ENCODE peak calls at places on chromosome 17, in four cellular contexts. E is A549, F is transverse colon, Z is adrenal gland. N is an unnamed sample.
A peak's percentile ranks its signal among the peaks of the same experiment; 100 is the strongest.

GRCh38 chr17:81488276-81488860 is 24.2 kb downstream of the ACTG1 start:
- DNase-seq in E (no peak), F (no peak), Z (no peak), N (no peak)

GRCh38 chr17:75927286-75927922 is 13.4 kb downstream of the FBF1 start:
- DNase-seq in E (peak; percentile 80), F (peak; percentile 27), Z (no peak), N (no peak)

GRCh38 chr17:7707446-7707845 is 2.4 kb downstream of the EFNB3 start:
- DNase-seq in E (no peak), F (no peak), Z (no peak), N (no peak)

GRCh38 chr17:48134912-48135480 is 27.4 kb downstream of the SNX11 start:
- DNase-seq in E (no peak), F (no peak), Z (no peak), N (no peak)

GRCh38 chr17:6243186-6243585 is 173.0 kb downstream of the WSCD1 start:
- DNase-seq in E (no peak), F (no peak), Z (no peak), N (no peak)

GRCh38 chr17:82709024-82709675 is 7.4 kb upstream of the FN3KRP start:
- DNase-seq in E (peak; percentile 44), F (no peak), Z (no peak), N (no peak)

GRCh38 chr17:32673964-32674363 is 187.2 kb downstream of the CDK5R1 start:
- DNase-seq in E (no peak), F (no peak), Z (no peak), N (no peak)

GRCh38 chr17:77609553-77610517 is 348.7 kb upstream of the TNRC6C start:
- DNase-seq in E (no peak), F (peak; percentile 20), Z (peak; percentile 30), N (no peak)

GRCh38 chr17:64004218-64004770 is 6.1 kb downstream of the PRR29 start:
- DNase-seq in E (no peak), F (no peak), Z (peak; percentile 6), N (peak; percentile 22)

GRCh38 chr17:68169840-68170239 is 78.0 kb upstream of the AMZ2 start:
- DNase-seq in E (no peak), F (no peak), Z (no peak), N (no peak)

GRCh38 chr17:77353684-77354419 is 213.1 kb downstream of the SEC14L1 start:
- DNase-seq in E (no peak), F (no peak), Z (no peak), N (no peak)

GRCh38 chr17:82931696-82932060 is 91.9 kb upstream of the ZNF750 start:
- DNase-seq in E (no peak), F (peak; percentile 34), Z (peak; percentile 45), N (no peak)

GRCh38 chr17:65222216-65222738 is 85.1 kb downstream of the RGS9 start:
- DNase-seq in E (no peak), F (no peak), Z (no peak), N (no peak)

GRCh38 chr17:7825206-7825980 is 8.6 kb upstream of the KDM6B start:
- DNase-seq in E (peak; percentile 67), F (no peak), Z (peak; percentile 53), N (no peak)

GRCh38 chr17:40530531-40530987 is 29.1 kb upstream of the TNS4 start:
- DNase-seq in E (no peak), F (no peak), Z (no peak), N (peak; percentile 35)

GRCh38 chr17:32495347-32496253 is 8.8 kb downstream of the CDK5R1 start:
- DNase-seq in E (no peak), F (no peak), Z (peak; percentile 67), N (no peak)

GRCh38 chr17:75838410-75838809 is 5.8 kb downstream of the UNC13D start:
- DNase-seq in E (no peak), F (no peak), Z (no peak), N (no peak)

GRCh38 chr17:65374966-65375365 is 186.5 kb downstream of the AXIN2 start:
- DNase-seq in E (no peak), F (peak; percentile 48), Z (no peak), N (no peak)

DNA sequence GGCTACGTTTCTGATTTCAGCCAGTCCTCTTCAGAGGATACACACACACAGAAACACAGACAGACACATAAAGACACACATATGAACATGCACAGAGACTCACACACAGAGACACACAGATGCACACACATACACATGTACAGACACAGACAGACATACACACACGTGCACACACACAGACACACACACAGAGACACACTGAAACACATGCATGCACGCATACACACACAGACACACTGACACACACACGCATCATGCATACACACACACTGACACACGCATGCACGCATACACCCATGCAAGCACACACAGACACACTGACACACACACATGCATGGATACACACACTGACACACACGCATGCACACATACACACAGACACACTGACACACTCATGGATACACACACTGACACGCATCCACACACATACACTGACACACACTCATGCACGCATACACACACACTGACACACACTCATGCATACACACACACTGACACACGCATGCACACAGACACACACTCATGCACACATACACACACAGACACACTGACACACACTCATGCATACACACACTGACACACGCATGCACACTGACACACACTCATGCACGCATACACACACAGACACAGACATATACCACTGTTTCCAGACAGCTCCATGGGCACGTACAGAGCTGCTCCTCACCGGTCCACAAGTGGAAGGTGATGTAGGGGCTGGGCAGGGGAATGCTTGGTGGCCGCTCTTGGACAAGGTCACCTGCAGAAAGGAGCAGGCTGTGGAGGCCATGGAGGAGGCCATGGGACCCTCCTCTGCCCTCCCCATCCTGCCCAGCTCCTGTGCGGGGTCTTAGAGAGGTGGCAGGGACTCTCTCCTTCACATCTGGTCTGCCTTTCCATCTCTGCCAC is 30.1 kb upstream of the MFSD6L start:
- DNase-seq in E (no peak), F (no peak), Z (no peak), N (no peak)
- TF ChIP-seq POLR2A in E (no peak), F (no peak), Z (no peak), N (no peak)

DNA sequence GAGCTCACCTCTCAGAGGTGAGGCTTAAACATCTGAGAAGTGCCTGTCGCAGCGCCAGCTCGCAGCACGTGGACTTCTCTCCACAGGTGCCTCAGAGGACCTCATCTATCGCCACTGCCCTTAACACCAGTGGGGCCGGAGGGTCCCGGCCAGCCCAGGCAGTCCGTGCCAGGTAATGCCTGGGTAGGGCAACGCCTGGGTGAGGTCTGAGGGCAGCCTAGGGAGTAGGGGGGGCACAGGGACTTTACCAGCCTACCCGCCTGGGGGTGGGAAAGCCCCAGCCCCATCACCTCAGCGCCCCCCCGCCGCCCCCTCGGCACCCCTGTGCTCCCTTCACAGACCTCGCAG is 7.3 kb upstream of the C17orf107 start:
- DNase-seq in E (no peak), F (no peak), Z (no peak), N (no peak)
- H3K4me1 ChIP-seq in E (no peaks in the 10 kb centered on the region), F (no peaks in the 10 kb centered on the region), Z (no peaks in the 10 kb centered on the region), N (no peaks in the 10 kb centered on the region)

GRCh38 chr17:42387663-42388380 is 420 bp downstream of the STAT3 start:
- DNase-seq in E (no peak), F (peak; percentile 69), Z (peak; percentile 59), N (peak; percentile 28)
- TF ChIP-seq POLR2A in E (no peak), F (no peak), Z (no peak), N (peak; percentile 29)

GRCh38 chr17:50355701-50356341 is 9.9 kb downstream of the XYLT2 start:
- DNase-seq in E (no peak), F (no peak), Z (peak; percentile 19), N (no peak)

GRCh38 chr17:50356418-50356817 is 10.5 kb downstream of the XYLT2 start:
- DNase-seq in E (no peak), F (no peak), Z (peak; percentile 15), N (no peak)

GRCh38 chr17:50354776-50355175 is 8.8 kb downstream of the XYLT2 start:
- DNase-seq in E (no peak), F (no peak), Z (peak; percentile 11), N (no peak)

GRCh38 chr17:50354198-50354597 is 8.3 kb downstream of the XYLT2 start:
- DNase-seq in E (no peak), F (no peak), Z (peak; percentile 18), N (peak; percentile 36)

DNA sequence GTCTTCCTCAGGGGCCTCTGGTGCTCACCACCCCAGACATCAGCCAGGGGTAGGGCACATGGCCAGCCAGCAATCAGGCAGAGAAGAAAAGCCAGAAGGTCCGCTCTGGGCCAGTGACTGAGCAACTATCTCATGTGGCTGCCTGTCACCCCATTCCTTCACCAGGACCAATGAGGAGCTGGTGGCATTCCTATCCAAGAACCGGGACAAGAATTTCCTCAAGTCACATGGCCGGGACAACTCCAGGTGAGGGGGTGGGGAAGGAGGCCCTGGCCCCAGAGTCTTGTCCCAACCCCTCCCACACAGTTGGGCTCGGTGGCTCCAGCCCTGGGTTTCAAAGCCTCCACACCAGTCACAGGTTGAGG is 9.4 kb downstream of the XYLT2 start:
- DNase-seq in E (no peak), F (no peak), Z (no peak), N (no peak)
- H3K4me1 ChIP-seq in E (no peaks in the 10 kb centered on the region), F (no peaks in the 10 kb centered on the region), Z (peaks cover 7% of the 10 kb centered on the region), N (no peaks in the 10 kb centered on the region)

GRCh38 chr17:1181769-1182137 is 2.0 kb upstream of the ABR start:
- DNase-seq in E (no peak), F (no peak), Z (no peak), N (no peak)
- TF ChIP-seq POLR2A in E (no peak), F (no peak), Z (no peak), N (no peak)

N was measured in Peyer's patch.